ENCODE peak calls at places on chromosomes 2 and 18, in four cellular contexts. W is neural progenitor cell, M is mesenchymal stem cell, K is fibroblast of lung. B is an unnamed sample.

GRCh38 chr2:66790651-66791181 is 355.8 kb downstream of the MEIS1 start:
- DNase-seq in M (peak; percentile 65), K (peak; percentile 57), W (no peak), B (peak; percentile 60)

GRCh38 chr18:73980289-73980979 is 167.2 kb downstream of the FBXO15 start:
- DNase-seq in W (peak; percentile 48), K (peak; percentile 18), M (peak; percentile 54), B (peak; percentile 35)

GRCh38 chr2:180227461-180227860 is 220.4 kb upstream of the CWC22 start:
- DNase-seq in W (no peak), K (peak; percentile 17), M (no peak), B (peak; percentile 48)

GRCh38 chr2:203579131-203579643 is 44.1 kb upstream of the RAPH1 start:
- DNase-seq in M (peak; percentile 92), K (peak; percentile 80), W (no peak), B (peak; percentile 91)

GRCh38 chr2:45882707-45883106 is 231.2 kb downstream of the PRKCE start:
- DNase-seq in W (no peak), M (peak; percentile 62), K (peak; percentile 42), B (peak; percentile 65)

GRCh38 chr18:69599377-69599776 is 198.7 kb downstream of the DOK6 start:
- DNase-seq in M (no peak), W (no peak), K (no peak), B (no peak)

GRCh38 chr2:12173271-12173942 is 427.0 kb downstream of the LPIN1 start:
- DNase-seq in M (peak; percentile 42), K (no peak), W (no peak), B (peak; percentile 27)

GRCh38 chr2:393711-394696 is 106.1 kb upstream of the ALKAL2 start:
- DNase-seq in M (no peak), K (peak; percentile 80), W (no peak), B (peak; percentile 40)

GRCh38 chr2:204363513-204363912 is 181.8 kb upstream of the PARD3B start:
- DNase-seq in M (no peak), W (no peak), K (no peak), B (no peak)

GRCh38 chr2:127676906-127677305 is 1.6 kb upstream of the LIMS2 start:
- DNase-seq in M (no peak), K (no peak), W (no peak), B (no peak)

GRCh38 chr2:232261776-232262175 is 116.8 kb upstream of the ALPP start:
- DNase-seq in W (no peak), M (no peak), K (no peak), B (peak; percentile 65)

GRCh38 chr2:120509213-120509815 is 163.4 kb downstream of the INHBB start:
- DNase-seq in K (no peak), W (no peak), M (no peak), B (no peak)

GRCh38 chr2:232487385-232488096 is at the start of gene ECEL1:
- DNase-seq in M (no peak), K (no peak), W (peak; percentile 78), B (no peak)

GRCh38 chr2:177772529-177772928 is 300.0 kb downstream of the PDE11A start:
- DNase-seq in M (peak; percentile 56), K (peak; percentile 27), W (peak; percentile 39), B (peak; percentile 54)

GRCh38 chr2:1739961-1740713 is 4.2 kb downstream of the PXDN start:
- DNase-seq in K (no peak), M (peak; percentile 68), W (no peak), B (no peak)

GRCh38 chr2:12050381-12050780 is 303.9 kb downstream of the LPIN1 start:
- DNase-seq in K (peak; percentile 75), M (peak; percentile 82), W (no peak), B (peak; percentile 89)

GRCh38 chr2:127634066-127634617 is 11.8 kb upstream of the GPR17 start:
- DNase-seq in M (no peak), W (no peak), K (no peak), B (no peak)

GRCh38 chr2:197311521-197312033 is 997 bp upstream of the ANKRD44 start:
- DNase-seq in W (no peak), M (peak; percentile 23), K (peak; percentile 56), B (peak; percentile 46)

GRCh38 chr2:151111599-151112278 is 149.9 kb downstream of the RBM43 start:
- DNase-seq in M (peak; percentile 83), K (peak; percentile 84), W (no peak), B (peak; percentile 86)

GRCh38 chr18:62928316-62928715 is 213.0 kb downstream of the PHLPP1 start:
- DNase-seq in K (peak; percentile 7), W (no peak), M (peak; percentile 68), B (peak; percentile 23)

GRCh38 chr2:106272202-106272807 is 78.2 kb upstream of the UXS1 start:
- DNase-seq in K (no peak), W (peak; percentile 73), M (no peak), B (no peak)

GRCh38 chr2:29837925-29838324 is 83.5 kb downstream of the ALK start:
- DNase-seq in K (no peak), M (no peak), W (no peak), B (no peak)

GRCh38 chr2:219522111-219523030 is 8.1 kb downstream of the ASIC4 start:
- DNase-seq in W (peak; percentile 83), M (peak; percentile 71), K (peak; percentile 87), B (peak; percentile 94)

GRCh38 chr18:13868501-13869271 is 44.7 kb downstream of the MC5R start:
- DNase-seq in W (peak; percentile 43), M (no peak), K (no peak), B (no peak)

GRCh38 chr2:237866119-237866621 is 6.7 kb downstream of the RAMP1 start:
- DNase-seq in W (no peak), M (peak; percentile 80), K (peak; percentile 88), B (peak; percentile 72)

GRCh38 chr2:16962459-16962858 is 296.8 kb upstream of the CYRIA start:
- DNase-seq in K (peak; percentile 29), M (no peak), W (peak; percentile 24), B (no peak)

GRCh38 chr2:161992526-161992925 is 81.5 kb downstream of the DPP4 start:
- DNase-seq in M (no peak), W (no peak), K (peak; percentile 36), B (no peak)

GRCh38 chr18:12520442-12520992 is 112.8 kb downstream of the PRELID3A start:
- DNase-seq in M (peak; percentile 25), K (peak; percentile 27), W (peak; percentile 55), B (peak; percentile 26)

GRCh38 chr2:167925775-167926174 is 321.6 kb downstream of the STK39 start:
- DNase-seq in K (no peak), W (no peak), M (peak; percentile 1), B (no peak)

GRCh38 chr2:24831736-24832421 is 38.7 kb downstream of the CENPO start:
- DNase-seq in W (peak; percentile 78), M (no peak), K (no peak), B (no peak)

DNA sequence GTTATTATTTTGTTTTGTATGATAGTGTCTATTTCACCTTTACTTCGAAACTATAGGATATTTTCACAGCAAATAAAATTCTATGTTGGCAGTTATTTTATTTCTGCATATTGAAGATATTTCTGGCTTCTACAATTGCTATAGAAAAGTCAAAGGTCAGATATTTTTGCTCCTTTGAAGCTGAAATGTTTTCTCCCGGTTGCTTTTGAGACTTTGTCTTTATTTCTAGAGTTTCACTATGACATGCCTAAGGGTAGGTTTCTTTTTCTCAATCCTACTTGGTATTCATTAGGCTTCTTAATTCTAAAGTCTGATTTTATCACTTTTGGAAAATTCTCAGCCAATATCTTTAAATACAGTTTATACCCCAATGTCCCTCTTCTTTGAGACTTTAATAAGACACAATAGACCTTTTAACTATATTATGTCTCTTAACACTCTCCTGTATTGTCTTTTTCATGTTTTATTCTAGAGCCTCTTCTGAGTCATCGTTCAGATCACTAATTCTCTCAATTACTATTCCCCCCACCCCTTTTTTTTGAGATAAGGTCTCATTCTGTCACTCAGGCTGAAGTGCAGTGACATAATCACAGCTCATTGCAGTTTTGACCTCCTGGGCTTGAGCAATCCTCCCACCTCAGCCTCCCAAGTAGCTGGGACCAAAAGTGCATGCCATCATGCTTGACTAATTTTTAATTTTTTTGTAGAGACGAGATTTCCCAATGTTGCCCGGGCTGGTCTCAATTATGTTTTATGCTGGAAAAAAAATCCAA is 50.5 kb downstream of the USP37 start:
- DNase-seq in M (no peak), K (peak; percentile 17), W (no peak), B (peak; percentile 68)
- H3K4me2 ChIP-seq in M (no peak overlapping the region), K (no peak overlapping the region), W (no peak overlapping the region), B (no peak overlapping the region)

DNA sequence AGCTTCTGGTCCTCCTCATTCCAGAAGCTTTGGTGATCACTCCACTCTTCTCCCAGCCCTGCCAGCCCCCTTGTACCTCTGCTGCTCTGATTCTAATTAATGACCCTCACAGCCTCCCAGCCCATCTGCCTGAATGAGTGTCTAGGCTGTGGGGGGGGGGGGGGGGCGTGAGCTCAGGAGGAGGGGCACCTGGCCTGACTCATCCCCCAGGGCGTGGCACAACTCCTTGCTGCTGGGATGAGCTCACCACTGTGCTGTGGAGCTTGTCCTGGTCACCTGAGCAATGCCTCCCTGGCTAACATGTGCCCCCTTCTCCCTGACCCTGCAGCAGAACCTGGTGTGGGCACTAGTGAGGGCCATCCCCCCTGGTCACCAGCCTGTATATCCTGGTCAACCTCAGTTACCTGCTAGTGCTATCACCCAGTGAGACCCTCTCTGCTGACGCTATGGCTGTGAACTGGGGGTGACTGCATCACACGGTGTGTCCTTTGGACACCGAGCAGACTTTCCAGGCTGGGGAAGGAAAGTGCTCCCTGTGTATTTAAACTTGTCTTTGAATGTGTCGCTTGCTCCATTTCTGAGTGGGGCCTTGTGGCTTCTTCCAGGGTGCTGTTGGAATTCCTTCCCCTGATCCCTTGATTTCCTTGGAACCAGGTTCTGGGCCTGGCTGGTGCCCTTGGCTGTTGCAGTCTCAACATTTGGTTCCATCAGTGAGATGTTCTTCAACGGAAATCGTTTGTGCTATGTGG is 41.5 kb upstream of the PUM2 start:
- DNase-seq in M (no peak), K (no peak), W (no peak), B (peak; percentile 30)
- H2AFZ ChIP-seq in M (no peak overlapping the region), K (no peak overlapping the region), W (no peak overlapping the region), B (no peak overlapping the region)

DNA sequence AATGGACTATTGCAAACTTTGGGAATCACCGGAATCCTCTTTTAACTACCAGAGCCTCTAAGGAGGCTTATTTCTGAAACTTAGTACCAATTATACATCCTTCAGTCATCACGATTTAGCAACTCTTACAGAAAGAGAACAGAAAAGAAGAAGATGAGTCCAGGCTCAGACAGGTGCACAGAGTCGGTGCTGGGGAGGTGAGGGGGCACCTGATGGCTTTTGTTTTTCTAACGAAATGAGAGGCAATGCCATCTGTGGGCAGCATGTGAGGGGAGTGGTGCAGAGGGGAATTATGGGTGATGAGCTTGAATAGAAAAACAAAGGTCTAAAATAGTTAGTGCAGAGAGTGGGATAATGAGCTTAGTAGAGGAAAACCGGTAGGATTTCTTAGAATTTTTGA is 522.6 kb downstream of the CMPK2 start:
- DNase-seq in K (no peak), W (no peak), M (no peak), B (no peak)
- H3K4me2 ChIP-seq in K (no peak overlapping the region), W (no peak overlapping the region), M (no peak overlapping the region), B (no peak overlapping the region)

GRCh38 chr2:18399601-18400000 is 160.9 kb downstream of the RDH14 start:
- DNase-seq in K (peak; percentile 52), W (no peak), M (no peak), B (no peak)

GRCh38 chr2:18398833-18399232 is 161.6 kb downstream of the RDH14 start:
- DNase-seq in M (peak; percentile 22), W (no peak), K (no peak), B (peak; percentile 30)

GRCh38 chr2:18402888-18403287 is 157.6 kb downstream of the RDH14 start:
- DNase-seq in W (no peak), M (no peak), K (no peak), B (no peak)

GRCh38 chr2:18404141-18404540 is 156.3 kb downstream of the RDH14 start:
- DNase-seq in W (no peak), M (no peak), K (no peak), B (peak; percentile 14)

GRCh38 chr2:18401471-18401870 is 159.0 kb downstream of the RDH14 start:
- DNase-seq in M (no peak), K (no peak), W (peak; percentile 53), B (no peak)
- H2AFZ ChIP-seq in M (no peak overlapping the region), K (no peak overlapping the region), W (no peak overlapping the region), B (no peak overlapping the region)